ENCODE peak calls at places on chromosomes 12 and 14, in eight cellular contexts. R is astrocyte of the cerebellum, C is brain microvascular endothelial cell, E is left lung, P is astrocyte of the spinal cord, L is AG09309, F is HepG2, Q is bronchial epithelial cell. U is an unnamed sample.

GRCh38 chr12:52836042-52836466 is 1.9 kb upstream of the KRT79 start:
- DNase-seq in P (peak), Q (peak), F (no peak), E (no peak), R (no peak), L (no peak), C (peak), U (no peak)

GRCh38 chr12:92186038-92186470 is 40.4 kb upstream of the BTG1 start:
- DNase-seq in P (no peak), C (no peak), R (no peak), E (no peak), F (no peak), L (no peak), Q (no peak), U (no peak)

GRCh38 chr14:99321955-99322730 is 50.1 kb upstream of the BCL11B start:
- DNase-seq in E (no peak), Q (no peak), C (no peak), L (no peak), P (no peak), R (no peak), F (no peak), U (no peak)

GRCh38 chr12:110059651-110060000 is 11.3 kb upstream of the C12orf76 start:
- DNase-seq in C (no peak), E (no peak), L (no peak), R (no peak), P (no peak), F (no peak), Q (no peak), U (no peak)

GRCh38 chr12:122067966-122068365 is 10.6 kb upstream of the MLXIP start:
- DNase-seq in Q (no peak), C (no peak), R (peak), F (no peak), E (no peak), L (no peak), P (peak), U (no peak)

GRCh38 chr12:78183854-78184253 is 353.2 kb downstream of the NAV3 start:
- DNase-seq in C (no peak), F (no peak), P (no peak), L (no peak), Q (no peak), E (no peak), R (no peak), U (no peak)

GRCh38 chr12:31369712-31370521 is 44.0 kb upstream of the SINHCAF start:
- DNase-seq in F (peak), Q (peak), E (no peak), R (no peak), L (no peak), P (peak), C (peak), U (peak)

GRCh38 chr12:10027311-10028099 is 3.0 kb upstream of the CLEC9A start:
- DNase-seq in E (no peak), L (peak), Q (peak), F (no peak), C (peak), P (no peak), R (no peak), U (no peak)

GRCh38 chr14:75821828-75822521 is 159.8 kb downstream of the TGFB3 start:
- DNase-seq in L (no peak), E (peak), R (no peak), P (no peak), C (no peak), Q (peak), F (no peak), U (no peak)

GRCh38 chr14:61620130-61620946 is 75.0 kb upstream of the HIF1A start:
- DNase-seq in E (no peak), R (peak), P (peak), L (peak), Q (peak), F (peak), C (peak), U (no peak)

GRCh38 chr12:74365178-74365964 is 172.3 kb upstream of the ATXN7L3B start:
- DNase-seq in P (peak), R (peak), L (no peak), E (no peak), Q (peak), F (peak), C (peak), U (no peak)
- H3K4me3 ChIP-seq in P (no peak), R (no peak), L (no peak), E (no peak), Q (no peak), F (no peak), C (no peak), U (no peak)

GRCh38 chr14:53304726-53305381 is 151.7 kb upstream of the DDHD1 start:
- DNase-seq in R (no peak), P (peak), E (no peak), C (no peak), L (no peak), Q (no peak), F (no peak), U (peak)

GRCh38 chr14:53306926-53307325 is 153.8 kb upstream of the DDHD1 start:
- DNase-seq in C (peak), R (no peak), P (peak), L (no peak), F (peak), E (no peak), Q (no peak), U (no peak)

GRCh38 chr14:53310412-53310811 is 157.3 kb upstream of the DDHD1 start:
- DNase-seq in F (no peak), E (no peak), Q (no peak), P (no peak), C (no peak), L (no peak), R (no peak), U (no peak)

GRCh38 chr14:53306267-53306721 is 153.2 kb upstream of the DDHD1 start:
- DNase-seq in P (peak), L (no peak), Q (peak), R (peak), C (peak), F (peak), E (peak), U (peak)
- H3K4me3 ChIP-seq in P (peak), L (peak), Q (peak), R (peak), C (peak), F (peak), E (no peak), U (peak)

DNA sequence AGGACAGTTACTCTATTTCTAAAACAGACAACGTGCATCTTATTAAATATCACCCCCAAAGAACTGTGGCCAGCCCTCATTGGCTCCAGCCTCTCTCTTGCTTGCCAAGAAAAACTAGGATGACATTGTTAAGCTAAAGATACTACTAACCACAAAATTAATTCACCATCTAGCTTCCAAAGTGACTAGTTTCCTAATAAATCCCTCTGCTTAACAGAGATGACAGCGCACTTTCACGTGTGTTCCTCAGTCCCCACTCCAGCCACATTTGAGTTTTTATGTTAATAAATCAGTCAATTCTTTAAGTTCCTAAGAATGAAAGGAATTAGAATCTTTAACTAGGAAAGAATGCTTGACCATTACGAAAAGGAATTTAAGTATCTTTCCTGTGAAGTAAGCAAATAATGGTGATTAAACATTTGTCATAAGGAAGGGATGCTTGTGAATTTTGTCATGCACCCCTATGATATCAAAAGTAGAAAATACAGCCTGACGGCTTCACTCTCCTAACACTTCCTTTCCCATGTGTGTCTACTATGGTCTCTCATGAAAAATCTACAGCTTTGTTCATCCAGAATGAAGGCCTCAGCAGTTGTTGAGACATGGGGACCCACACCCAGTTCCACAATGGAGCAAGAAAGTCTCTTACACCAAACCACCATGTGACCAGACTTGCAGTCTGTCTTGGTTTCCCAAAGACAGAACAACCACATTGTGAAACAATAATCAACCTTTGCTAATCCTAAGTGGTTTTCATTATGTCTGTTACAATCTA is 8.1 kb downstream of the CORO1C start:
- DNase-seq in Q (peak), L (peak), F (no peak), C (peak), R (peak), E (peak), P (peak), U (no peak)
- H3K4me3 ChIP-seq in Q (no peak), L (no peak), F (no peak), C (no peak), R (no peak), E (no peak), P (no peak), U (peak)

GRCh38 chr12:75505706-75506312 is 5.6 kb downstream of the KRR1 start:
- DNase-seq in E (no peak), C (no peak), F (peak), Q (peak), P (peak), R (no peak), L (no peak), U (no peak)

GRCh38 chr12:75508159-75508558 is 3.2 kb downstream of the KRR1 start:
- DNase-seq in R (no peak), C (no peak), L (no peak), E (no peak), Q (no peak), F (no peak), P (no peak), U (no peak)

GRCh38 chr12:75511116-75512048 is at the start of gene KRR1:
- DNase-seq in F (peak), L (peak), R (peak), Q (peak), P (peak), E (peak), C (peak), U (peak)

GRCh38 chr12:75503866-75504265 is 7.5 kb downstream of the KRR1 start:
- DNase-seq in E (no peak), R (no peak), F (no peak), L (no peak), Q (no peak), C (no peak), P (no peak), U (no peak)

DNA sequence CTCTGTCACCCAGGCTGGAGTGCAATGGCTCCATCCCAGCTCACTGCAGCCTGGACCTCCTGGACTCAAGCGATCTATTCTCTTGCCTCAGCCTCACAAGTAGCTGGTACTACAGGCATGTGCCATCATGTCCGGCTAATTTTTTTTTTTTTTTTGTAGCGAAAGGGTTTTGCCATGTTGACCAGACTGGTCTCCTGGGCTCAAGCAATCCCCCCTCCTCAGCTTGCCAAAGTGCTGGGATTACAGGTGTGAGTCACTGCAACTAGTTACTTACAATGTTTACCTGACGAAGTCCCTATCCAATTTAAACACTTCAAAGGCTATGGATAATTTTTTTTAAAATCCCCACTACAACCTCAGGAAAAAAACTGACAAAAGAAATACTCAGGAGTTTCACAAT is 1.8 kb downstream of the KRR1 start:
- DNase-seq in F (no peak), E (no peak), Q (peak), L (no peak), P (no peak), C (no peak), R (no peak), U (no peak)
- H3K4me3 ChIP-seq in F (peak), E (no peak), Q (no peak), L (no peak), P (no peak), C (no peak), R (no peak), U (peak)

GRCh38 chr14:24439257-24439656 is 3.3 kb downstream of the SDR39U1 start:
- DNase-seq in C (no peak), E (no peak), L (no peak), F (no peak), Q (no peak), P (no peak), R (no peak), U (no peak)

GRCh38 chr14:24439830-24440605 is 2.6 kb downstream of the SDR39U1 start:
- DNase-seq in F (no peak), P (no peak), R (no peak), E (no peak), C (no peak), Q (no peak), L (no peak), U (no peak)

GRCh38 chr14:24441485-24441884 is 1.1 kb downstream of the SDR39U1 start:
- DNase-seq in E (no peak), L (no peak), F (no peak), Q (no peak), R (no peak), C (no peak), P (no peak), U (no peak)

GRCh38 chr14:24441904-24442239 is 704 bp downstream of the SDR39U1 start:
- DNase-seq in E (no peak), C (no peak), R (no peak), F (no peak), P (no peak), L (no peak), Q (peak), U (no peak)

DNA sequence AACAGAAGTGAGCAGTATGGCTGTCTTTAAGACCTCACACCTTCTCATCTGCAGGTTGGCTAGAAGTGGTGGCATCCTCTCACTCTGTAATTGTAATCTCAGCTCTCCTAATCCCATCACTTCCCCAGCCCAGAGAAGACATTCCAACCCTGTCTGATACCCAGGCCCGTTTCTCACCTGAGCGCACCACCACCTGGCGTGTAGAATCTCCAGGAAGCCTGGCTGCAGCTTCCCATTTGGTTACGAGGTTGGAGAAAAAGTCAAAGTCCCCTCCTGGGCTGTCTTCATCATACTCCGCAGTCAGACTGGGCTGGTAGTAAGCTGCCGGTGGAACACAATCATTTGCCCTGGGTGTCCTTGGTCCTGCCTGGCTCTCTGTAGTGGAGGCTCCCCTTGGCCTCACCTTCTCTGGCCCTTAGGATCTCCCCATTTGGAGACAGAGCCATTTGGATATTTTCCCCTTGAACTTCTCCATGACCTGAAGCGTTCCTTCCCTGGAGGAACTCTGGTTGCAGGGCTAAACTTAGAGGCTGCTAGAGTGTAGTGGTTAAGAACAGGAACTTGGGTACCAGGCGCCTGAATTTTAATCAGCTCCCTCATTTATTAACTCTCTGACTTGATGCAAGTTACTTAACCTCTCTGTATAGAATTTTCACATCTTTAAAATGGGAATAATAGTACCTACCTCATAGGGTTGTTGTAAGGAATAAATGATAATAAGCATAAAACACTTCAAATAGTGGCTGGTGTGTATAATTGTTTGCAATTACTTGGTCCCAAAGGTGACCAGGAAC is 1.8 kb downstream of the SDR39U1 start:
- DNase-seq in F (no peak), R (no peak), L (no peak), P (no peak), C (no peak), E (no peak), Q (no peak), U (no peak)
- H3K4me3 ChIP-seq in F (no peak), R (peak), L (no peak), P (no peak), C (no peak), E (no peak), Q (no peak), U (no peak)

GRCh38 chr14:36504805-36505192 is 15.2 kb downstream of the NKX2-1 start:
- DNase-seq in L (no peak), Q (no peak), P (no peak), F (no peak), E (no peak), R (no peak), C (no peak), U (no peak)
- H3K4me3 ChIP-seq in L (no peak), Q (no peak), P (no peak), F (no peak), E (no peak), R (no peak), C (no peak), U (no peak)

GRCh38 chr12:100959481-100959880 is 164.9 kb downstream of the ANO4 start:
- DNase-seq in L (peak), Q (peak), C (peak), P (peak), E (no peak), F (no peak), R (peak), U (no peak)

GRCh38 chr12:100955139-100955538 is 160.6 kb downstream of the ANO4 start:
- DNase-seq in P (peak), Q (peak), C (peak), E (no peak), F (peak), L (no peak), R (peak), U (no peak)

GRCh38 chr12:100954118-100954517 is 159.5 kb downstream of the ANO4 start:
- DNase-seq in C (no peak), R (no peak), Q (no peak), E (no peak), F (no peak), P (no peak), L (no peak), U (no peak)

GRCh38 chr12:100953677-100954076 is 159.1 kb downstream of the ANO4 start:
- DNase-seq in C (no peak), E (no peak), P (no peak), L (no peak), R (no peak), F (no peak), Q (no peak), U (no peak)

DNA sequence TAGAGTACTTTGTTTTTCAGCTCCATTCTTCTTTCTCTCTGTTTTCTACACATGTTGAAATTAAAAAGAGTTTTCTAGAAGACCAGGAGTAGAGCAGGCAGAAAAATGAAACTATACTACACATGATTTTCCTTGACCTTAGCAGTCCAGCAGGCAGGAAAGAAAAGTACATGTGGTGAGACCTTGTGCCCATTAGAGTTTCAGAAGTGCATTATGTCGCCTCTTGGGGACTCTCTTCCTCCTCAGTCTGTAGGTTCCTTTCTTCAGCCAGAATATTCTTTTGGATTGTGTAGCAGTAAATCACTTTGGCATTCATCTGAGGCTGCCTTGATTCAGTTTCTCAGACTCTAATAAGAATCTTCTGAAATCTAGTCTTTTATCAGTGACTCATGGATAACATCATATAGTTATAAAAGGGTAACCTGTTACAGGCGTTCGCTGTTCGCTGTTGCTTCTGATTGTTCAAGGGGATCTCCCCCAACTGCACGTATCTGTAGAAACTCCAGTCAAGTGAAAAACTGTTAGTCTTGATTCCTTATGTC is 161.8 kb downstream of the ANO4 start:
- DNase-seq in E (no peak), Q (no peak), R (no peak), C (no peak), L (no peak), P (peak), F (no peak), U (no peak)
- H3K4me3 ChIP-seq in E (no peak), Q (no peak), R (no peak), C (no peak), L (no peak), P (no peak), F (no peak), U (no peak)

DNA sequence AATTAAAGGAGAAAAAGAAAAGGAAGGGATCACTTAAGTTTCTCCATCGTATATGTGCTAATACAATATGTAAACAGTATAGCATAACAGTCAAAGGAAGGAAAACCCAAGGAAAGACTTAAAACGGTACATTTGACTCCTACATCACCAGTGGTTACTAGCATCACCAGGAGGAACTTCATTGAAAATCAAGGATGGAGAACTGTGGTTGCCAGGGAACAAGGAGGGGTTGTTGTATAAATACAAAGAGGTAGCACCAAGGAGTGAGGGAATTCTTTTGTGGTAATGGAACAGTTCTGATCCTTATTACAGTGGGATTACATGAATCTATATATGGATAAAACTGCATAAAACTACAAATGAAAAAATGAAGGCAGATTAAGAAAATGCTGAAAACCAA is 1.6 kb downstream of the ZFYVE26 start:
- DNase-seq in Q (no peak), L (no peak), R (no peak), E (no peak), F (no peak), C (no peak), P (no peak), U (no peak)
- H3K4me3 ChIP-seq in Q (no peak), L (no peak), R (no peak), E (no peak), F (peak), C (no peak), P (no peak), U (no peak)

GRCh38 chr12:132743831-132744230 is 17.8 kb downstream of the ANKLE2 start:
- DNase-seq in L (no peak), R (no peak), E (no peak), C (no peak), Q (no peak), P (no peak), F (no peak), U (no peak)

GRCh38 chr12:132747395-132747794 is 14.2 kb downstream of the ANKLE2 start:
- DNase-seq in Q (no peak), F (no peak), C (no peak), R (no peak), L (no peak), E (no peak), P (no peak), U (no peak)

GRCh38 chr12:132748319-132748718 is 13.3 kb downstream of the ANKLE2 start:
- DNase-seq in R (no peak), C (no peak), P (no peak), F (no peak), L (no peak), E (no peak), Q (no peak), U (no peak)

GRCh38 chr12:132747896-132748295 is 13.7 kb downstream of the ANKLE2 start:
- DNase-seq in R (no peak), L (no peak), Q (no peak), E (no peak), C (no peak), F (no peak), P (no peak), U (no peak)

GRCh38 chr12:132746621-132747020 is 15.0 kb downstream of the ANKLE2 start:
- DNase-seq in R (no peak), E (no peak), P (no peak), L (no peak), Q (no peak), C (no peak), F (no peak), U (no peak)
- H3K4me3 ChIP-seq in R (no peak), E (no peak), P (no peak), L (no peak), Q (no peak), C (no peak), F (no peak), U (no peak)

U was measured in left ventricle myocardium inferior.